ENCODE peak calls at places on chromosome 2, in seven cellular contexts. H is anterior cingulate cortex; B is dermis microvascular lymphatic vessel endothelial cell; G is GM20000; K is stimulated activated CD4-positive, alpha-beta T cell treated with anti-CD3 and anti-CD28 coated beads, Interleukin-12 subunit alpha, Interleukin-12 subunit beta, amount 100 ng/mL, for 48 hours; A is cardiac septum; P is uterus. O is an unnamed sample.

GRCh38 chr2:149219853-149220252 is 110.5 kb upstream of the LYPD6 start:
- DNase-seq in P (no peak), A (no peak), K (no peak), H (no peak), G (no peak), B (no peak), O (no peak)

GRCh38 chr2:181305151-181306123 is 151.7 kb upstream of the ITGA4 start:
- DNase-seq in B (no peak), H (no peak), A (no peak), G (peak; percentile 54), P (no peak), K (no peak), O (no peak)

GRCh38 chr2:74857725-74858124 is 23.8 kb downstream of the HK2 start:
- DNase-seq in K (no peak), P (no peak), G (no peak), A (no peak), B (no peak), H (no peak), O (no peak)

GRCh38 chr2:143398701-143399260 is 269.6 kb downstream of the ARHGAP15 start:
- DNase-seq in P (no peak), A (no peak), G (no peak), H (no peak), B (no peak), K (no peak), O (no peak)

GRCh38 chr2:215683295-215683694 is 247.4 kb upstream of the FN1 start:
- DNase-seq in K (no peak), G (no peak), H (no peak), B (no peak), A (no peak), P (no peak), O (no peak)

GRCh38 chr2:67108231-67108630 is 288.9 kb upstream of the ETAA1 start:
- DNase-seq in K (no peak), A (no peak), H (no peak), B (no peak), P (no peak), G (no peak), O (no peak)

GRCh38 chr2:210189452-210190143 is 18.4 kb upstream of the KANSL1L start:
- DNase-seq in H (no peak), K (no peak), B (no peak), P (no peak), A (no peak), G (no peak), O (no peak)

GRCh38 chr2:174729797-174730529 is 34.3 kb downstream of the CHRNA1 start:
- DNase-seq in P (no peak), A (no peak), B (peak; percentile 16), G (no peak), K (no peak), H (no peak), O (peak; percentile 20)

GRCh38 chr2:198883604-198884003 is 574.1 kb downstream of the SATB2 start:
- DNase-seq in H (no peak), B (no peak), A (no peak), P (no peak), G (no peak), K (no peak), O (peak; percentile 26)

GRCh38 chr2:241882090-241882625 is 12.6 kb downstream of the RTP5 start:
- DNase-seq in A (no peak), K (peak; percentile 45), H (no peak), G (peak; percentile 89), B (peak; percentile 18), P (peak; percentile 72), O (peak; percentile 47)

GRCh38 chr2:213476641-213477040 is 192.4 kb downstream of the SPAG16 start:
- DNase-seq in H (no peak), A (no peak), B (no peak), P (no peak), K (no peak), G (no peak), O (peak; percentile 2)

GRCh38 chr2:153307223-153307622 is 171.3 kb downstream of the RPRM start:
- DNase-seq in H (no peak), K (no peak), A (no peak), P (no peak), G (no peak), B (no peak), O (no peak)

GRCh38 chr2:184339966-184340365 is 258.4 kb upstream of the ZNF804A start:
- DNase-seq in H (no peak), P (no peak), A (no peak), K (no peak), B (no peak), G (no peak), O (no peak)

GRCh38 chr2:43303120-43303519 is 76.7 kb upstream of the ZFP36L2 start:
- DNase-seq in H (no peak), G (peak; percentile 38), B (no peak), K (no peak), P (no peak), A (no peak), O (no peak)

GRCh38 chr2:127347000-127347399 is 40.8 kb downstream of the MAP3K2 start:
- DNase-seq in A (no peak), B (no peak), P (no peak), K (no peak), G (no peak), H (no peak), O (no peak)

GRCh38 chr2:70895998-70896764 is 39.5 kb upstream of the ATP6V1B1 start:
- DNase-seq in A (no peak), K (no peak), H (no peak), P (no peak), B (no peak), G (peak; percentile 25), O (no peak)

O was measured in AG08395.